ENCODE peak calls at places on chromosomes 1 and 21, in five cellular contexts. Z is cardiac muscle cell; K is HAP-1; X is effector memory CD4-positive, alpha-beta T cell; T is lower lobe of right lung. N is an unnamed sample.
A peak's percentile ranks its signal among the peaks of the same experiment; 100 is the strongest.

GRCh38 chr1:53621144-53621543 is 117.8 kb downstream of the GLIS1 start:
- DNase-seq in T (no peak), K (no peak), Z (no peak), X (no peak), N (no peak)

GRCh38 chr1:235972316-235973090 is 92.4 kb downstream of the NID1 start:
- DNase-seq in K (no peak), T (no peak), Z (peak; percentile 88), X (no peak), N (no peak)

GRCh38 chr1:62462370-62462769 is 25.5 kb downstream of the USP1 start:
- DNase-seq in T (no peak), X (no peak), Z (no peak), K (no peak), N (no peak)

GRCh38 chr1:93616221-93616995 is 65.2 kb downstream of the BCAR3 start:
- DNase-seq in T (no peak), X (no peak), K (peak; percentile 34), Z (no peak), N (no peak)

GRCh38 chr1:245871881-245872280 is 635.2 kb downstream of the SMYD3 start:
- DNase-seq in X (no peak), K (no peak), T (no peak), Z (peak; percentile 79), N (no peak)

GRCh38 chr1:107622975-107623374 is 342.0 kb downstream of the VAV3 start:
- DNase-seq in T (no peak), X (no peak), Z (no peak), K (no peak), N (no peak)

GRCh38 chr1:63223426-63223825 is 98.9 kb upstream of the FOXD3 start:
- DNase-seq in K (no peak), T (no peak), X (no peak), Z (no peak), N (no peak)

GRCh38 chr1:151060241-151061011 is at the start of gene MLLT11:
- DNase-seq in Z (peak; percentile 60), X (no peak), T (no peak), K (peak; percentile 91), N (no peak)

GRCh38 chr1:23530089-23530749 is 814 bp downstream of the E2F2 start:
- DNase-seq in K (no peak), X (no peak), T (no peak), Z (no peak), N (no peak)

GRCh38 chr1:35111106-35111505 is 31.9 kb downstream of the ZMYM1 start:
- DNase-seq in T (no peak), Z (peak; percentile 38), X (no peak), K (no peak), N (no peak)

GRCh38 chr1:90486134-90486824 is 230.8 kb downstream of the BARHL2 start:
- DNase-seq in K (no peak), X (no peak), Z (no peak), T (no peak), N (no peak)

GRCh38 chr1:18882511-18882910 is 19.8 kb downstream of the ALDH4A1 start:
- DNase-seq in X (no peak), K (no peak), Z (peak; percentile 14), T (no peak), N (no peak)

GRCh38 chr1:220710333-220710732 is 20.2 kb downstream of the C1orf115 start:
- DNase-seq in K (no peak), T (no peak), X (no peak), Z (no peak), N (no peak)

GRCh38 chr1:162367772-162368171 is 8.9 kb downstream of the SPATA46 start:
- DNase-seq in K (no peak), Z (no peak), X (no peak), T (no peak), N (no peak)

GRCh38 chr1:219143735-219144134 is 29.9 kb upstream of the LYPLAL1 start:
- DNase-seq in T (no peak), K (no peak), X (no peak), Z (peak; percentile 46), N (no peak)

GRCh38 chr1:205247130-205247921 is 19.6 kb downstream of the TMCC2 start:
- DNase-seq in T (no peak), X (no peak), Z (peak; percentile 42), K (no peak), N (no peak)

GRCh38 chr1:17858027-17858426 is 102.9 kb downstream of the ACTL8 start:
- DNase-seq in T (no peak), Z (peak; percentile 64), K (no peak), X (no peak), N (no peak)

GRCh38 chr1:39701092-39701460 is 9.8 kb upstream of the HPCAL4 start:
- DNase-seq in Z (peak; percentile 93), X (no peak), K (no peak), T (no peak), N (no peak)

GRCh38 chr21:33893917-33894316 is 21.7 kb downstream of the ATP5PO start:
- DNase-seq in K (no peak), Z (no peak), X (no peak), T (no peak), N (no peak)

GRCh38 chr1:207868252-207868768 is 42.6 kb downstream of the CD34 start:
- DNase-seq in X (no peak), T (peak; percentile 68), K (peak; percentile 19), Z (peak; percentile 44), N (no peak)

GRCh38 chr1:246417813-246418564 is 89.1 kb downstream of the SMYD3 start:
- DNase-seq in K (no peak), X (no peak), Z (no peak), T (no peak), N (no peak)

GRCh38 chr1:212980123-212980800 is 29.9 kb downstream of the VASH2 start:
- DNase-seq in T (no peak), X (no peak), Z (peak; percentile 48), K (no peak), N (no peak)

GRCh38 chr1:215417122-215417521 is 150.0 kb upstream of the KCTD3 start:
- DNase-seq in K (no peak), X (no peak), Z (no peak), T (no peak), N (no peak)

GRCh38 chr21:34154878-34155277 is 81.5 kb downstream of the MRPS6 start:
- DNase-seq in X (no peak), Z (no peak), K (no peak), T (no peak), N (no peak)

GRCh38 chr1:22526098-22526497 is 37.2 kb upstream of the EPHA8 start:
- DNase-seq in T (no peak), Z (no peak), X (no peak), K (no peak), N (no peak)

GRCh38 chr1:168343566-168343965 is 62.9 kb downstream of the TBX19 start:
- DNase-seq in T (no peak), K (no peak), X (no peak), Z (no peak), N (no peak)

GRCh38 chr1:207282496-207283380 is 38.7 kb upstream of the CD55 start:
- DNase-seq in K (no peak), T (no peak), Z (peak; percentile 19), X (no peak), N (no peak)

GRCh38 chr1:27622828-27623227 is 12.2 kb downstream of the FGR start:
- DNase-seq in K (peak; percentile 44), Z (no peak), T (no peak), X (no peak), N (no peak)

GRCh38 chr1:218666263-218666662 is 321.1 kb downstream of the TGFB2 start:
- DNase-seq in X (no peak), Z (no peak), K (no peak), T (no peak), N (no peak)

GRCh38 chr1:222833484-222833883 is 18.6 kb downstream of the DISP1 start:
- DNase-seq in T (no peak), X (no peak), Z (no peak), K (no peak), N (no peak)

GRCh38 chr1:177948336-177948972 is 21.4 kb downstream of the SEC16B start:
- DNase-seq in Z (peak; percentile 83), T (no peak), X (no peak), K (peak; percentile 68), N (peak; percentile 31)

GRCh38 chr1:113542221-113542701 is 151.9 kb downstream of the MAGI3 start:
- DNase-seq in K (no peak), Z (peak; percentile 65), T (no peak), X (no peak), N (no peak)

DNA sequence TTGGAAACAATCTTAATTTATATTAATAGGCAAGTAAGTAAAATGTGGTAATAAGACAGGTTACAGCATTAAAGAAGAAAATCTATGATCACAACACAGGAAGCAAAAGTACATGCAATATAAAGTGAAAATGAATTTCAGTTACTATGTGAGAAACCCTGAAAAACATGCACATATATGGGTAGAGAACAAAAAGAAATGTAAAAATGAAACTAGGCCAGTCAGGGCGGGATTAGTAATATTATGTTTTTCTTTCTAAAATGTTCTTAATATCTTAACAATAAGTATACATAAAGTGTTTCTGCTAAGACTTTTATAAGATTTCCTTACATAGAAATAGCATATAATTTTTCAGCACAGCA is 15.6 kb downstream of the DUSP10 start:
- DNase-seq in K (no peak), Z (no peak), T (no peak), X (no peak), N (no peak)
- H3K9me3 ChIP-seq in K (no peaks in the 10 kb centered on the region), Z (no peaks in the 10 kb centered on the region), T (no peaks in the 10 kb centered on the region), X (no peaks in the 10 kb centered on the region), N (no peaks in the 10 kb centered on the region)

DNA sequence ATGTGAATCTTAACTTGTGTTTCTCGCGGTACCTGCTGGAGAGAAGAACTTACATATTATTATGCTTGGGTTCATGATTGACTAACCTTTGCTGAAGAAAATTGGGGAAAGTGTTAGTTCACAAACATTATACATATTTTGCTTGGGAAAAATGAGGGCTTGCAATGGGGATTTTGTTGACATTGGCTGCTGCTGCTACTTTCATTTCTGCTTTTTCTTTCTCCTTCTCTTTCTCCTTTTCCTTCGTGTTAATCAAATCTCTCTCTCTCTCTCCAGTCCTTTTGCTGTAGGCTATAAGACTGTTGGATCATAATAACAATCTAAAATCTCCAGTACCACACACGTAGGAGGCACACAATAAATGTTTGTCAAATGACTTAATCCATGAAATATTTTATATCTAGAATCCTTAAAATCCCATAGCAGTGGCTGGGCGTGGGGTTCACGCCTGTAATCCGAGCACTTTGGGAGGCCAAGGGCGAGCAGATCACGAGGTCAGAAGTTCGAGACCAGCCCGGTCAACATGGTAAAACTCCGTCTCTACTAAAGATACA is 23.0 kb downstream of the IRF2BP2 start:
- DNase-seq in Z (no peak), T (no peak), K (no peak), X (no peak), N (no peak)
- H3K4me1 ChIP-seq in Z (peaks cover 41% of the 10 kb centered on the region), T (peaks cover 7% of the 10 kb centered on the region), K (no peaks in the 10 kb centered on the region), X (no peaks in the 10 kb centered on the region), N (no peaks in the 10 kb centered on the region)

GRCh38 chr21:24045373-24045772 is 1561.9 kb downstream of the MRPL39 start:
- DNase-seq in Z (no peak), T (no peak), X (no peak), K (no peak), N (no peak)
- H3K9me3 ChIP-seq in Z (no peaks in the 10 kb centered on the region), T (no peaks in the 10 kb centered on the region), X (no peaks in the 10 kb centered on the region), K (no peaks in the 10 kb centered on the region), N (peaks cover 4% of the 10 kb centered on the region)

DNA sequence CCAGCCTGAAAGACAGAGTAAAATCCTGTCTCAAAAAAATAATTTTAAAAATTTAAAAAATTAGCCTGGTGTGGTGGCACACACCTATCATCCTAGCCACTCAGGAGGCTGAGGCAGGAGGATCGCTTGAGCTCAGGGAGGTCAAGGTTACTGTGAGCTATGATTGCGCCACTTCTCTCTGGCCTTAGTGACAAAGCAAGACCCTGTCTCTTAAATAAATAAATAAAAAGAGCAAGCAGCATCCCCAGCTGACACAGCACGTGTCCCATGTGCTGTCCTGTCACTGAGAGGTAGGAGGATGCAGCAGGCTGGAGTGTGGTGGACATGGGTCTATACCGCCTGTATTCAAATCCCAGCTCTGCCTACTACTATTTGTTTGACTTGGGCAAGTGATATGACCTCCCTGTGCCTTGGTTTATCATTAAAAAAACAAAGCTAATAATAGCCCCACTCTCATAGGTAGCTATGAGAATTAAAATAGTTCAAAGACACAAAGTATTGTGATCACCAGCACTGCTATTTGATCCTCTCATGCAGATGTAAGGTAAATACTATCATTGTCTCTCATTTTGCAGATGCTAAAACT is 22.2 kb upstream of the ECE1 start:
- DNase-seq in X (no peak), Z (no peak), K (no peak), T (no peak), N (no peak)
- H3K4me1 ChIP-seq in X (peaks cover 19% of the 10 kb centered on the region), Z (peaks cover 23% of the 10 kb centered on the region), K (no peaks in the 10 kb centered on the region), T (peaks cover 46% of the 10 kb centered on the region), N (peaks cover 15% of the 10 kb centered on the region)

N was measured in iPS DF 6.9.